ENCODE peak calls at places on chromosomes 1 and 21, in eight cellular contexts. H, B, Y, N, X, V, K and Q are unnamed samples.

GRCh38 chr1:90727917-90728655 is 11.0 kb upstream of the BARHL2 start:
- DNase-seq in X (no peak), B (no peak), K (no peak), N (no peak), H (no peak), V (no peak), Y (peak), Q (no peak)

GRCh38 chr1:77446841-77447555 is 165.2 kb downstream of the AK5 start:
- DNase-seq in B (no peak), K (no peak), Y (no peak), X (peak), H (peak), V (no peak), N (no peak), Q (no peak)

GRCh38 chr1:11740258-11741192 is 4.6 kb downstream of the AGTRAP start:
- DNase-seq in Y (no peak), K (no peak), N (no peak), H (no peak), X (no peak), V (no peak), B (no peak), Q (no peak)

GRCh38 chr1:46526013-46526688 is 25.3 kb downstream of the KNCN start:
- DNase-seq in Y (peak), H (no peak), X (no peak), B (no peak), K (no peak), V (no peak), N (no peak), Q (no peak)

GRCh38 chr1:9062846-9063245 is 6.6 kb downstream of the SLC2A5 start:
- DNase-seq in X (no peak), K (no peak), H (no peak), B (no peak), V (no peak), N (no peak), Y (no peak), Q (no peak)

GRCh38 chr1:147243228-147243685 is 773 bp downstream of the CHD1L start:
- DNase-seq in B (no peak), N (no peak), X (no peak), V (peak), H (peak), Y (peak), K (peak), Q (peak)

GRCh38 chr1:7558481-7558880 is 212.6 kb upstream of the VAMP3 start:
- DNase-seq in H (no peak), X (no peak), K (peak), B (no peak), Y (no peak), N (no peak), V (no peak), Q (no peak)

GRCh38 chr1:108561731-108562326 is 1.9 kb downstream of the EEIG2 start:
- DNase-seq in H (no peak), Y (peak), N (peak), B (peak), V (peak), X (peak), K (peak), Q (peak)

GRCh38 chr1:111690306-111690617 is 48.9 kb downstream of the INKA2 start:
- DNase-seq in B (no peak), H (peak), Y (no peak), V (no peak), X (peak), N (peak), K (no peak), Q (no peak)

GRCh38 chr1:231806623-231807470 is 180.3 kb downstream of the DISC1 start:
- DNase-seq in N (no peak), X (peak), H (peak), Y (peak), K (peak), V (peak), B (peak), Q (peak)

GRCh38 chr1:245168090-245168489 is 13.3 kb downstream of the KIF26B start:
- DNase-seq in K (no peak), Y (no peak), V (peak), X (no peak), H (no peak), N (no peak), B (no peak), Q (no peak)

GRCh38 chr21:32702702-32703101 is 25.1 kb downstream of the SYNJ1 start:
- DNase-seq in N (no peak), B (no peak), V (no peak), X (peak), K (no peak), Y (no peak), H (peak), Q (no peak)

GRCh38 chr21:42009831-42010506 is at the start of gene ZBTB21:
- DNase-seq in H (peak), Y (peak), V (peak), N (peak), K (peak), B (peak), X (peak), Q (peak)

GRCh38 chr1:58896211-58897183 is 112.7 kb upstream of the JUN start:
- DNase-seq in X (no peak), H (no peak), V (peak), N (peak), Y (peak), B (no peak), K (peak), Q (no peak)

GRCh38 chr1:103110701-103111100 is 2.4 kb upstream of the COL11A1 start:
- DNase-seq in Y (peak), B (no peak), V (no peak), K (no peak), H (no peak), N (no peak), X (no peak), Q (no peak)

GRCh38 chr1:151399890-151400235 is 490 bp downstream of the PSMB4 start:
- DNase-seq in X (peak), Y (peak), V (no peak), H (peak), N (peak), K (no peak), B (no peak), Q (no peak)

GRCh38 chr1:3545363-3546047 is 65.8 kb downstream of the MEGF6 start:
- DNase-seq in K (peak), H (no peak), B (no peak), V (no peak), Y (peak), N (no peak), X (peak), Q (no peak)

GRCh38 chr1:40877681-40878080 is 15.5 kb upstream of the CITED4 start:
- DNase-seq in X (peak), N (peak), Y (no peak), V (peak), H (peak), K (peak), B (no peak), Q (no peak)

GRCh38 chr1:11520531-11521233 is 41.7 kb downstream of the DISP3 start:
- DNase-seq in B (no peak), X (no peak), V (no peak), H (no peak), N (no peak), Y (no peak), K (no peak), Q (no peak)

GRCh38 chr1:99010679-99011078 is 6.0 kb upstream of the PLPPR5 start:
- DNase-seq in K (no peak), B (no peak), X (no peak), Y (no peak), H (no peak), N (no peak), V (no peak), Q (no peak)

GRCh38 chr1:110337704-110338199 is 1.4 kb upstream of the RBM15 start:
- DNase-seq in B (peak), K (peak), N (peak), Y (peak), H (no peak), V (peak), X (no peak), Q (peak)

GRCh38 chr1:228174482-228175315 is 9.1 kb downstream of the IBA57 start:
- DNase-seq in H (no peak), K (peak), B (no peak), Y (peak), X (no peak), N (no peak), V (no peak), Q (no peak)

GRCh38 chr1:58627221-58627620 is 50.2 kb upstream of the TACSTD2 start:
- DNase-seq in X (peak), K (no peak), Y (no peak), H (no peak), N (no peak), B (no peak), V (no peak), Q (no peak)

GRCh38 chr1:151831256-151831591 is 378 bp downstream of the RORC start:
- DNase-seq in N (no peak), B (no peak), X (no peak), H (no peak), K (no peak), V (no peak), Y (no peak), Q (no peak)

GRCh38 chr1:89799495-89799894 is 21.3 kb upstream of the LRRC8D start:
- DNase-seq in B (no peak), H (peak), X (no peak), V (no peak), Y (no peak), N (no peak), K (no peak), Q (no peak)

GRCh38 chr1:168375901-168376300 is 95.2 kb downstream of the TBX19 start:
- DNase-seq in H (no peak), X (no peak), Y (no peak), B (no peak), K (no peak), V (no peak), N (no peak), Q (no peak)

GRCh38 chr1:156006666-156007376 is 13.9 kb downstream of the SSR2 start:
- DNase-seq in B (no peak), N (no peak), V (no peak), H (no peak), X (no peak), K (no peak), Y (no peak), Q (no peak)

GRCh38 chr1:21703318-21703963 is 34.3 kb upstream of the RAP1GAP start:
- DNase-seq in B (no peak), N (no peak), V (no peak), Y (peak), K (no peak), X (peak), H (peak), Q (no peak)

GRCh38 chr21:25191141-25191540 is 416.1 kb downstream of the MRPL39 start:
- DNase-seq in K (no peak), B (no peak), X (no peak), Y (no peak), V (no peak), H (no peak), N (no peak), Q (no peak)

GRCh38 chr1:201896951-201897391 is 8.3 kb downstream of the SHISA4 start:
- DNase-seq in H (peak), N (peak), Y (no peak), X (peak), K (no peak), V (peak), B (no peak), Q (no peak)

GRCh38 chr1:12748778-12749355 is 2.9 kb downstream of the CFAP107 start:
- DNase-seq in Y (no peak), X (no peak), N (no peak), H (no peak), B (no peak), K (no peak), V (no peak), Q (no peak)

GRCh38 chr21:33051925-33052324 is 18.0 kb upstream of the OLIG1 start:
- DNase-seq in V (no peak), H (no peak), N (no peak), X (no peak), K (peak), Y (no peak), B (no peak), Q (peak)

GRCh38 chr21:46515109-46515508 is 56.4 kb downstream of the DIP2A start:
- DNase-seq in K (no peak), H (no peak), X (peak), V (peak), B (no peak), Y (no peak), N (no peak), Q (no peak)

GRCh38 chr1:94327001-94327685 is 89.8 kb upstream of the ARHGAP29 start:
- DNase-seq in B (no peak), V (peak), K (peak), N (peak), X (peak), H (no peak), Y (peak), Q (peak)

GRCh38 chr1:207890136-207890738 is 20.7 kb downstream of the CD34 start:
- DNase-seq in B (no peak), V (peak), N (peak), Y (no peak), X (peak), K (no peak), H (peak), Q (no peak)

GRCh38 chr1:207887542-207887941 is 23.4 kb downstream of the CD34 start:
- DNase-seq in V (no peak), N (no peak), H (no peak), X (no peak), B (no peak), Y (no peak), K (no peak), Q (no peak)

GRCh38 chr1:207891148-207891547 is 19.8 kb downstream of the CD34 start:
- DNase-seq in B (no peak), V (no peak), K (no peak), N (no peak), X (no peak), Y (no peak), H (no peak), Q (no peak)

GRCh38 chr1:207886227-207886626 is 24.7 kb downstream of the CD34 start:
- DNase-seq in V (no peak), H (no peak), N (no peak), Y (no peak), B (no peak), K (no peak), X (no peak), Q (no peak)

DNA sequence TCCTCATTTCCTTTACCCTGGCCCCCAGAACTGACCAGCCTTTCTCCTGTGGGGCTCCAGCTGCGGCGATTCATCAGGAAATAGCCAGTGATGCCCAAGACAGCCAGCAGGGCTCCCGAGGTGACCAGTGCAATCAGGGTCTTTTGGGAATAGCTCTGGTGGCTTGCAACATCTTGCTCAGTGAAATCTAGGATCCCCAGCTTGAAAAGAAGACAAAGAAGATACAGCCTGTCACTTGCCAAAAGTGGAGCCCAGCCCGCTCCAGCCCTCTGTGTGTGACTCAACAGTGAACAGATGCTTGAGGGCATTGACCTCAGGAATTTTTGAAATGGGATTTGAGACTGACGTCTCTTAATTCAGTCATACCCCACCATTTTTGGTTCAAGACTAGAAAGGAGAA is 22.3 kb downstream of the CD34 start:
- DNase-seq in N (no peak), Y (no peak), X (peak), K (no peak), H (peak), V (no peak), B (no peak), Q (no peak)
- TF ChIP-seq CTCF in N (no peak), Y (peak), X (peak), K (peak), H (peak), V (peak), B (peak), Q (no peak)

DNA sequence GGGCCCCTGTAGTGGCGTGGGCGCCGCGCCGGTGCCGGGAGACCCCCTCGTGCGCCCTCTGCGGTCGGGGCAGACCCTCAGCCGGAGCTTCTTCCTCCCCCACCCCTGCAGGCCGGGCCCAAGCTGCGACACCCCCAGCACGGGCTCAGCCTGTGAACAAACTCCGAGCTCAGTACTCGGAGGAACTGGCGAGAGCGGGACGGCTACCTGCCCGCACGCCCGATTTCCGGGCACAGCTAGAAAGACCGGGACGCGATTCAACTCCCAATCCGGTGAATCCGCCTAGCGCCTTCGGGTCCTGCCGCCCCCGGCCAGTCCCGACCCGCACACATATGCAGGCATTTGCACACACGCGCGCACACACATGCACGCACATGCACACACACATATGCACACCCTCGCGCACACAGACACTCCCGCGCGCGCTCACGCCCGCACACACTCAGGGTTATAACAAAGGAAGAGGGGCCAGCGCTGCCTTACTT is 580 bp upstream of the BLACAT1 start:
- DNase-seq in X (no peak), Y (peak), B (peak), K (peak), H (no peak), V (no peak), N (no peak), Q (no peak)
- TF ChIP-seq CTCF in X (no peak), Y (peak), B (peak), K (no peak), H (no peak), V (no peak), N (no peak), Q (no peak)

GRCh38 chr1:172054172-172054571 is 212.9 kb downstream of the DNM3 start:
- DNase-seq in B (no peak), H (no peak), V (no peak), Y (no peak), X (peak), K (no peak), N (no peak), Q (no peak)
- TF ChIP-seq CTCF in B (no peak), H (no peak), V (no peak), Y (no peak), X (no peak), K (no peak), N (no peak), Q (no peak)

DNA sequence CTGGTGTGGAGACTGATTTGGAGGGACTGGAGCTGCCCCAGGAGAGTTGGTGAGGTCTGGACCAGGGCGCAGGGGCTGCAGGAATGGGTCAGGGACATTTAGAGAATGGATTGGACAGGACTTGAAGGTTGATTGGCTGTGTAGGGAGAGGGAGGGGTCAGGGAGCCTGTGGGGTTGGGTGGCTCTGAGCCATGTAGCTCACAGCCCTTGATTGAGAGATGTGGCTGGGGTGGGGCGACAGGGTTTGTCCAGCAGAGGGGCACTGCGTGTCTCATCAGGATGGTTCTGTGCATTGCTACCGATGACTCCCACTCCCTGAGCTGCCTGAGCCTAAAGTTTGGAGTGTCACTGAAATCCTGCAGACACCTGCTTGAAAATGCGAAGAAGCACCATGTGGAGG is 12.1 kb downstream of the AZIN2 start:
- DNase-seq in H (no peak), K (peak), V (no peak), N (no peak), X (no peak), B (no peak), Y (peak), Q (no peak)
- TF ChIP-seq CTCF in H (peak), K (no peak), V (no peak), N (no peak), X (no peak), B (no peak), Y (peak), Q (no peak)

GRCh38 chr21:35777081-35777480 is 283.2 kb downstream of the SETD4 start:
- DNase-seq in X (no peak), Y (no peak), B (no peak), K (no peak), V (no peak), N (no peak), H (no peak), Q (no peak)

GRCh38 chr21:35779690-35780570 is 280.4 kb downstream of the SETD4 start:
- DNase-seq in Y (no peak), B (no peak), N (no peak), X (peak), V (no peak), H (peak), K (no peak), Q (no peak)

GRCh38 chr21:35775778-35776515 is 284.4 kb downstream of the SETD4 start:
- DNase-seq in X (no peak), H (no peak), V (no peak), Y (no peak), N (no peak), B (no peak), K (no peak), Q (no peak)

GRCh38 chr21:35780983-35781382 is 279.3 kb downstream of the SETD4 start:
- DNase-seq in V (no peak), X (no peak), N (no peak), Y (no peak), B (no peak), K (no peak), H (no peak), Q (no peak)

GRCh38 chr21:35779167-35779566 is 281.2 kb downstream of the SETD4 start:
- DNase-seq in K (no peak), X (no peak), B (no peak), Y (no peak), N (no peak), V (no peak), H (no peak), Q (no peak)
- TF ChIP-seq CTCF in K (no peak), X (no peak), B (no peak), Y (no peak), N (no peak), V (no peak), H (no peak), Q (no peak)

GRCh38 chr1:63968663-63969460 is 195.0 kb downstream of the ROR1 start:
- DNase-seq in N (no peak), K (no peak), H (peak), B (no peak), Y (no peak), X (peak), V (peak), Q (no peak)
- TF ChIP-seq CTCF in N (no peak), K (no peak), H (no peak), B (no peak), Y (no peak), X (no peak), V (no peak), Q (no peak)

GRCh38 chr1:229848762-229849677 is 218.0 kb upstream of the GALNT2 start:
- DNase-seq in K (no peak), Y (peak), V (no peak), N (no peak), B (no peak), X (peak), H (peak), Q (no peak)
- TF ChIP-seq CTCF in K (peak), Y (peak), V (peak), N (no peak), B (peak), X (peak), H (peak), Q (peak)

GRCh38 chr1:198907423-198907746 is 268.5 kb downstream of the PTPRC start:
- DNase-seq in K (no peak), X (no peak), Y (no peak), N (no peak), V (no peak), H (no peak), B (no peak), Q (no peak)
- TF ChIP-seq CTCF in K (peak), X (no peak), Y (no peak), N (no peak), V (peak), H (peak), B (no peak), Q (no peak)